ENCODE peak calls at places on chromosome 16, in eight cellular contexts. One of them, this sample, is unnamed.

GRCh38 chr16:15502041-15502725 is 67.8 kb downstream of the BMERB1 start:
- DNase-seq in GM23338: peak; percentile 26
- DNase-seq in AG09319: no peak
- DNase-seq in choroid plexus epithelial cell: peak; percentile 98
- DNase-seq in retinal pigment epithelial cell: peak; percentile 22
- DNase-seq in lung: no peak
- DNase-seq in cardiac fibroblast: peak; percentile 94
- DNase-seq in brain microvascular endothelial cell: peak; percentile 98
- DNase-seq in this sample: peak; percentile 79

GRCh38 chr16:11792404-11793260 is 4.4 kb downstream of the ZC3H7A start:
- DNase-seq in AG09319: no peak
- DNase-seq in retinal pigment epithelial cell: no peak
- DNase-seq in lung: peak; percentile 59
- DNase-seq in GM23338: no peak
- DNase-seq in choroid plexus epithelial cell: no peak
- DNase-seq in cardiac fibroblast: no peak
- DNase-seq in brain microvascular endothelial cell: no peak
- DNase-seq in this sample: no peak

GRCh38 chr16:71359431-71359830 is 908 bp downstream of the CALB2 start:
- DNase-seq in GM23338: no peak
- DNase-seq in lung: no peak
- DNase-seq in brain microvascular endothelial cell: no peak
- DNase-seq in choroid plexus epithelial cell: no peak
- DNase-seq in AG09319: no peak
- DNase-seq in retinal pigment epithelial cell: no peak
- DNase-seq in cardiac fibroblast: no peak
- DNase-seq in this sample: no peak

GRCh38 chr16:19095699-19096098 is 18.1 kb upstream of the ITPRIPL2 start:
- DNase-seq in GM23338: peak; percentile 57
- DNase-seq in AG09319: no peak
- DNase-seq in brain microvascular endothelial cell: no peak
- DNase-seq in cardiac fibroblast: peak; percentile 27
- DNase-seq in choroid plexus epithelial cell: peak; percentile 65
- DNase-seq in lung: no peak
- DNase-seq in retinal pigment epithelial cell: no peak
- DNase-seq in this sample: no peak

GRCh38 chr16:19513377-19514053 is 8.4 kb downstream of the GDE1 start:
- DNase-seq in brain microvascular endothelial cell: no peak
- DNase-seq in retinal pigment epithelial cell: no peak
- DNase-seq in cardiac fibroblast: peak; percentile 10
- DNase-seq in lung: no peak
- DNase-seq in AG09319: no peak
- DNase-seq in GM23338: no peak
- DNase-seq in choroid plexus epithelial cell: peak; percentile 72
- DNase-seq in this sample: no peak

GRCh38 chr16:47524007-47524405 is 62.9 kb downstream of the PHKB start:
- DNase-seq in brain microvascular endothelial cell: no peak
- DNase-seq in GM23338: no peak
- DNase-seq in AG09319: no peak
- DNase-seq in retinal pigment epithelial cell: no peak
- DNase-seq in cardiac fibroblast: no peak
- DNase-seq in choroid plexus epithelial cell: no peak
- DNase-seq in lung: no peak
- DNase-seq in this sample: no peak

GRCh38 chr16:51133130-51133529 is 17.9 kb downstream of the SALL1 start:
- DNase-seq in brain microvascular endothelial cell: no peak
- DNase-seq in GM23338: no peak
- DNase-seq in AG09319: no peak
- DNase-seq in lung: no peak
- DNase-seq in cardiac fibroblast: no peak
- DNase-seq in retinal pigment epithelial cell: no peak
- DNase-seq in choroid plexus epithelial cell: no peak
- DNase-seq in this sample: no peak

GRCh38 chr16:50273888-50274770 is 7.8 kb downstream of the ADCY7 start:
- DNase-seq in AG09319: no peak
- DNase-seq in lung: no peak
- DNase-seq in retinal pigment epithelial cell: no peak
- DNase-seq in choroid plexus epithelial cell: no peak
- DNase-seq in cardiac fibroblast: no peak
- DNase-seq in brain microvascular endothelial cell: no peak
- DNase-seq in GM23338: no peak
- DNase-seq in this sample: no peak

GRCh38 chr16:62041401-62041800 is 5.2 kb upstream of the CDH8 start:
- DNase-seq in choroid plexus epithelial cell: peak; percentile 66
- DNase-seq in AG09319: no peak
- DNase-seq in cardiac fibroblast: peak; percentile 63
- DNase-seq in retinal pigment epithelial cell: no peak
- DNase-seq in lung: no peak
- DNase-seq in GM23338: peak; percentile 79
- DNase-seq in brain microvascular endothelial cell: peak; percentile 65
- DNase-seq in this sample: peak; percentile 1

GRCh38 chr16:17408955-17409441 is 61.8 kb downstream of the XYLT1 start:
- DNase-seq in AG09319: no peak
- DNase-seq in choroid plexus epithelial cell: no peak
- DNase-seq in cardiac fibroblast: no peak
- DNase-seq in brain microvascular endothelial cell: no peak
- DNase-seq in GM23338: no peak
- DNase-seq in retinal pigment epithelial cell: no peak
- DNase-seq in lung: no peak
- DNase-seq in this sample: no peak

GRCh38 chr16:3431779-3432219 is 11.5 kb downstream of the ZNF597 start:
- DNase-seq in AG09319: no peak
- DNase-seq in retinal pigment epithelial cell: no peak
- DNase-seq in brain microvascular endothelial cell: peak; percentile 12
- DNase-seq in GM23338: no peak
- DNase-seq in lung: peak; percentile 34
- DNase-seq in choroid plexus epithelial cell: peak; percentile 28
- DNase-seq in cardiac fibroblast: peak; percentile 20
- DNase-seq in this sample: no peak

GRCh38 chr16:55499951-55500350 is 8.9 kb upstream of the LPCAT2 start:
- DNase-seq in brain microvascular endothelial cell: peak; percentile 99
- DNase-seq in AG09319: peak; percentile 95
- DNase-seq in cardiac fibroblast: peak; percentile 98
- DNase-seq in lung: peak; percentile 26
- DNase-seq in choroid plexus epithelial cell: peak; percentile 98
- DNase-seq in GM23338: no peak
- DNase-seq in retinal pigment epithelial cell: peak; percentile 99
- DNase-seq in this sample: peak; percentile 99

GRCh38 chr16:3094289-3095027 is 4.6 kb downstream of the ZSCAN10 start:
- DNase-seq in retinal pigment epithelial cell: no peak
- DNase-seq in lung: no peak
- DNase-seq in choroid plexus epithelial cell: peak; percentile 61
- DNase-seq in cardiac fibroblast: peak; percentile 69
- DNase-seq in brain microvascular endothelial cell: peak; percentile 29
- DNase-seq in GM23338: peak; percentile 86
- DNase-seq in AG09319: no peak
- DNase-seq in this sample: peak; percentile 20

GRCh38 chr16:50335198-50335958 is 33.4 kb downstream of the BRD7 start:
- DNase-seq in AG09319: no peak
- DNase-seq in retinal pigment epithelial cell: no peak
- DNase-seq in GM23338: no peak
- DNase-seq in brain microvascular endothelial cell: peak; percentile 31
- DNase-seq in choroid plexus epithelial cell: peak; percentile 66
- DNase-seq in cardiac fibroblast: peak; percentile 43
- DNase-seq in lung: no peak
- DNase-seq in this sample: no peak

GRCh38 chr16:24701521-24701951 is 27.9 kb upstream of the TNRC6A start:
- DNase-seq in AG09319: peak; percentile 30
- DNase-seq in cardiac fibroblast: peak; percentile 46
- DNase-seq in choroid plexus epithelial cell: peak; percentile 43
- DNase-seq in lung: no peak
- DNase-seq in brain microvascular endothelial cell: no peak
- DNase-seq in retinal pigment epithelial cell: no peak
- DNase-seq in GM23338: no peak
- DNase-seq in this sample: peak; percentile 25

GRCh38 chr16:21083729-21084268 is 66.8 kb downstream of the DNAH3 start:
- DNase-seq in retinal pigment epithelial cell: no peak
- DNase-seq in brain microvascular endothelial cell: peak; percentile 51
- DNase-seq in choroid plexus epithelial cell: peak; percentile 66
- DNase-seq in cardiac fibroblast: peak; percentile 77
- DNase-seq in AG09319: no peak
- DNase-seq in lung: peak; percentile 56
- DNase-seq in GM23338: peak; percentile 93
- DNase-seq in this sample: peak; percentile 51

DNA sequence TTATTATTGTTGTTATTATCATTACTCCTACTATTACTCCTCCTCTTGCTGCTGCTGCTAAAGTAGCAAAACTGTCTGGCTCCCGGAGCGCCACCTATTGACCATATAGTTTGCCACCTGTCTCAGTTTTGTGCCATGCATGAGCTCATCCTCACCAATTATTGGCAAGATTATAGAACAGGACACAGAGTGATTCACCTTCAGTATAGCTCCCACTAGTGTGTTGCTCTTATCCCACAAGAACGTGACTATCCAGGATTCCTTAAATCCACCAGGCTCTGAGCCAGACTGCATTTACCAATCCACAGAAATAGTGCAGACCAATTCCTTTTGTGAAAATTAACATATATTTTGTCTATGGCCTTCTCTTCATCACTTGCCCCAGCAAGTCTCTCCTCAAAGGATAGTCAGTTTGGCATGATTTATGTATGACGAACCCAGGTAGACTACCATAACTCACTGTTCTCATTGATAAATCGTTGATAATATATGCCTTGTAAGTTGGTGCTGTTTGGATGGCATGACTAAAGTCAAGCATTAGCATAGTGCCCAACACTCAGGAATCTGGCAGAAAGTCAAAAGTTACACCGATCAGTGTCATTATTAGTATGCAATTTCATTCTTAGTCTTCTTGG is 405.5 kb upstream of the HSBP1 start:
- DNase-seq in brain microvascular endothelial cell: no peak
- DNase-seq in lung: no peak
- DNase-seq in choroid plexus epithelial cell: no peak
- DNase-seq in cardiac fibroblast: peak; percentile 11
- DNase-seq in retinal pigment epithelial cell: no peak
- DNase-seq in GM23338: peak; percentile 41
- DNase-seq in AG09319: no peak
- DNase-seq in this sample: peak; percentile 29
- TF ChIP-seq CTCF in brain microvascular endothelial cell: peak; percentile 35
- TF ChIP-seq CTCF in lung: no peak
- TF ChIP-seq CTCF in choroid plexus epithelial cell: peak; percentile 16
- TF ChIP-seq CTCF in cardiac fibroblast: no peak
- TF ChIP-seq CTCF in retinal pigment epithelial cell: peak; percentile 24
- TF ChIP-seq CTCF in GM23338: peak; percentile 64
- TF ChIP-seq CTCF in AG09319: no peak
- TF ChIP-seq CTCF in this sample: peak; percentile 46

GRCh38 chr16:67146523-67147357 is 4.1 kb downstream of the B3GNT9 start:
- DNase-seq in retinal pigment epithelial cell: no peak
- DNase-seq in cardiac fibroblast: no peak
- DNase-seq in choroid plexus epithelial cell: no peak
- DNase-seq in lung: no peak
- DNase-seq in brain microvascular endothelial cell: no peak
- DNase-seq in AG09319: no peak
- DNase-seq in GM23338: no peak
- DNase-seq in this sample: no peak
- TF ChIP-seq CTCF in retinal pigment epithelial cell: no peak
- TF ChIP-seq CTCF in cardiac fibroblast: no peak
- TF ChIP-seq CTCF in choroid plexus epithelial cell: peak; percentile 32
- TF ChIP-seq CTCF in lung: no peak
- TF ChIP-seq CTCF in brain microvascular endothelial cell: peak; percentile 26
- TF ChIP-seq CTCF in AG09319: no peak
- TF ChIP-seq CTCF in GM23338: no peak
- TF ChIP-seq CTCF in this sample: peak; percentile 21

DNA sequence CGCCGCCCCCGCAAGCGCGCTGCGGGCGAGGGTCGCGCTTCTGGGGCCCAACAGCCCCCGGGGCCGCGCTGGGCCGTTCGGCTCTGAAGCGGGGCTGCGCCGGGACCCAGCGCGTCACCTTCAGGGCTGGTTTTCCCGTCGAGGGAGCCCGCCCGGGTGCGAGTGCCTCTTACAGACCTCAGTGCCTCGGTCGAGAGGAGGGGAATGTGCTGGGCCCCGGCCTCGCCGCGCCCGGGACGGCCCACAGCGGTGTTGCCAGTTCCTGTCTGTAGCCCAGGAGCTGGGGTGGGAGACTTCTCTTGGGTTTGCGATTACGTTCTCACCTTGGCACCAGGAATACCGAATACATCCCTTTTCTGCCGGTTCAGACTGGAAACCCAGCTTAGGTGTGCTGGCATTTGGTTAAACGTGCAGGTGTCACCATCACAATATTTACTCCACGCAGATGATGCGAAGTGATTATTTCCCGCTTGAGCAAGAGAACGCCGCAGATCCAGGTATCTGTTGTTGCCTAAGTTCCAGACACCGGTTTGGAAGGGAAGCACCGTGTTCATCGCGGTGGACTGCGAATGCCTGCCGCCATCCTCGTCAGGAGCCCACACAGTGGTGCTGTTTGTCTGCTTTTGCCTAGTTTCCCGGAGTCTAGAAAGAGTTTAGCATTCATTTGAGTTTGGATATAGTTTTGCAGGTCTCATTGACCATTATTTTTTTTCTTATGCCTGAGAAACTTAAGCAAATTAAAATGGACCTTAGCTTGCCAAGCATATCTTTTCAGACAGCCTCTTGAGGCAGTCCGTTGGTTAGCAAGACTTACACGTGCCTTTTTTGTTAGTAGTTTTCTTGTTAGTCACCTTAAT is 915 bp downstream of the MAP1LC3B start:
- DNase-seq in AG09319: no peak
- DNase-seq in lung: peak; percentile 57
- DNase-seq in choroid plexus epithelial cell: peak; percentile 53
- DNase-seq in GM23338: peak; percentile 71
- DNase-seq in brain microvascular endothelial cell: no peak
- DNase-seq in retinal pigment epithelial cell: no peak
- DNase-seq in cardiac fibroblast: peak; percentile 55
- DNase-seq in this sample: peak; percentile 53
- TF ChIP-seq CTCF in AG09319: peak; percentile 44
- TF ChIP-seq CTCF in lung: peak; percentile 22
- TF ChIP-seq CTCF in choroid plexus epithelial cell: peak; percentile 53
- TF ChIP-seq CTCF in GM23338: peak; percentile 23
- TF ChIP-seq CTCF in brain microvascular endothelial cell: peak; percentile 49
- TF ChIP-seq CTCF in retinal pigment epithelial cell: peak; percentile 29
- TF ChIP-seq CTCF in cardiac fibroblast: peak; percentile 23
- TF ChIP-seq CTCF in this sample: no peak

DNA sequence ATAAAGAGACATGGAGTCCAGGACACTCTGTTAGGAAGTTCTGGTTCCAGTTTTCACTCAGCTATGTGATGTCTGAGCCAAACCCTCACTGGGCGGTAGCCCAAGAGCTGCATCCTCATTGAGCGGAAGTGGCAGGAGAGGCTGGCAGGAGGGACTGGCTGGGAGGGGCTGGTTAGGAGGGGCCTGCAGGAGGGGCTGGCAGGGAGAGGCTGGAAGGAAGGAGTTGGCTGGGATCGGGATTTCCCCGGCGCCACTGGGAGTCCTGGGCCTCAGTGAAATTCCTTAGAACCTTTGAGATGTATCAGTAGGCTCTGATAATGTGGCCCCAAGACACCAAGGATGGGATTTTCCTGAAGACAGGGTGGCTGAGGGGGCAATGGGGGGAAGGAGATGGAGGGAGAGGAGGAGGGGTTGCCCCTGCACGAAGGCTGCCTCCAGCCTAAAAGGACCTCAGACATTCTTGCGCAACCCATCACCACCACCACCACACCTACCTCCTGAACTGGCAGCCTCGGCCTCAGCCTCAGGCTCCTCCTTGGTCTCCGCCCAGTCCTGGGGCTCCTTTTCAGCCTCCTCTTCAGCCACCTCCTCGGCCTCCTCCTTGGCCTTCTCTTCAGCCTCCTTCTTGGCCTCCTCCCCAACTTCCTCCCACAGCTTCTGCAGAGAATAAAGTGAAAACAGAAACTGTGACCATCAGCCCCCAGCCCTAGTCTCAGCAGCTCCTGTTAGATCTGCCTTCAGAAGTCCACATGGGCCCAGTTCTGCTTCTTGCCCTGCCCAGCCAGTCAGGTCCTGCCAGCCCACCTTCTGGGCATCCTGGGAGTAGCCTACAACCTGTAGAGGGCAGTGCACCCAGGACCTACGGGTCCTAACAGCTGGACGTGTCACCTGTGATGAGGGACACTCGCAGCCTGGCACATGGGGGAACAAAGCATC is 31.7 kb downstream of the CNGB1 start:
- DNase-seq in brain microvascular endothelial cell: peak; percentile 10
- DNase-seq in AG09319: peak; percentile 76
- DNase-seq in cardiac fibroblast: peak; percentile 61
- DNase-seq in retinal pigment epithelial cell: no peak
- DNase-seq in lung: peak; percentile 79
- DNase-seq in choroid plexus epithelial cell: peak; percentile 16
- DNase-seq in GM23338: no peak
- DNase-seq in this sample: peak; percentile 38
- TF ChIP-seq CTCF in brain microvascular endothelial cell: peak; percentile 47
- TF ChIP-seq CTCF in AG09319: peak; percentile 19
- TF ChIP-seq CTCF in cardiac fibroblast: peak; percentile 21
- TF ChIP-seq CTCF in retinal pigment epithelial cell: peak; percentile 35
- TF ChIP-seq CTCF in lung: no peak
- TF ChIP-seq CTCF in choroid plexus epithelial cell: peak; percentile 38
- TF ChIP-seq CTCF in GM23338: peak; percentile 34
- TF ChIP-seq CTCF in this sample: peak; percentile 57